ENCODE peak calls at places on chromosomes 13 and 19, in five cellular contexts. M, F, Q, G and Y are unnamed samples.

GRCh38 chr19:51107406-51108065 is 673 bp downstream of the CTU1 start:
- DNase-seq in F (no peak), M (no peak), Q (peak; percentile 60), G (peak; percentile 20), Y (no peak)

GRCh38 chr19:48539503-48540096 is 12.4 kb upstream of the SULT2B1 start:
- DNase-seq in G (peak; percentile 82), M (no peak), Q (peak; percentile 75), F (no peak), Y (no peak)

GRCh38 chr13:40928980-40929379 is 90.1 kb downstream of the ELF1 start:
- DNase-seq in F (no peak), M (no peak), Q (no peak), G (no peak), Y (no peak)

GRCh38 chr13:44191504-44192171 is 182.0 kb upstream of the SERP2 start:
- DNase-seq in M (peak; percentile 54), G (peak; percentile 70), F (no peak), Q (no peak), Y (no peak)

GRCh38 chr13:40376867-40377266 is 289.6 kb downstream of the FOXO1 start:
- DNase-seq in F (no peak), G (no peak), M (peak; percentile 34), Q (no peak), Y (no peak)

GRCh38 chr13:40668335-40668734 is 1.9 kb upstream of the FOXO1 start:
- DNase-seq in Q (peak; percentile 55), G (no peak), F (no peak), M (peak; percentile 54), Y (peak; percentile 41)

GRCh38 chr13:99331881-99332293 is 24.7 kb upstream of the GPR183 start:
- DNase-seq in G (no peak), F (no peak), Q (no peak), M (no peak), Y (no peak)

GRCh38 chr13:89880201-89880600 is 1467.3 kb upstream of the MIR17HG start:
- DNase-seq in G (no peak), F (no peak), Q (no peak), M (no peak), Y (no peak)

GRCh38 chr19:1247747-1248453 is 483 bp upstream of the MIDN start:
- DNase-seq in Q (peak; percentile 88), G (peak; percentile 70), F (peak; percentile 86), M (peak; percentile 82), Y (no peak)

GRCh38 chr19:1249298-1249989 is 1.1 kb downstream of the MIDN start:
- DNase-seq in Q (peak; percentile 97), G (peak; percentile 96), M (peak; percentile 94), F (peak; percentile 96), Y (peak; percentile 94)

GRCh38 chr19:1250374-1251232 is 2.2 kb downstream of the MIDN start:
- DNase-seq in G (peak; percentile 60), M (peak; percentile 75), Q (peak; percentile 68), F (no peak), Y (no peak)

GRCh38 chr19:1249990-1250298 is 1.6 kb downstream of the MIDN start:
- DNase-seq in M (no peak), G (no peak), F (no peak), Q (no peak), Y (no peak)

DNA sequence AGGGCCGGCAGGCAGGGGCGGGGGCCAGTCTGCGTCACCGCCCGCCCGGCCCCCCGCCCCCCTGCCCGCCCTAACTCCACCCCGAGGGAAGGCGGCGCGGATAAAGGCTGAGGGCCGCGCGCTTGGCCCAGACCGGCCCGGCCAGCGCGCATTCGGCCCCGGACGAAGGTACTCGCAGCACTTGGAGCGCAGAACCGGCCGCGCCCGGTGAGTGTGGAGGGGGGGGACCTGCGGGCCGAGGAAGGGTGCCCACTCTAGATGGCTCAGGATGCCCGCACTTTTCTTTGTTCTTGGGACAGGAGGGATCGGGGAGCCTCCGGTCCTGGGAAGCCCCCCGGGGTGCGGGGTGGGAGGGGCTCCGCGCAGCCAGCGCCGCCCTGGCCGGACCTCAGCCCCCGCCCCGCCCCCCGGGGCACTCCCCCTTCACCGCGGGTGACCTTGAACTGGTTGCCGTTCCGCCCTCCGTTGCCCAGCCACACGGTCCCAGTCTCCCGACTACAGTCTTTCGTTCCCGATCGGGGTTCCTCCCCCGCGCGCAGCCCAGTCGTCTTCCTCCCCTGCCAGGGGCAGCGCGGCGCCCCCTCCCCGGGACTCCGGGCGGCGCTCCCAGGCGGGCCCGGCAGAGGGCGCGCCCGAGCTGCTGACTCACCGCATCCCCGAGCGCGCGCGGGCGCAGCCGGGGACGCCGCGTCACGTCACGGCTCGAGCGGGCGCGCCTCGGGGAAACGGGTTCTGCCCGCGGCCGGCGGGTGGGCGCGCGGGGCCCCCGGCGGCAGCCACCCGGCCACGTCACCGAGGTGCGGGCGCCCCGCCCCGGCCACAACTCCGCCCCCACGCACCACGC is at the start of gene MIDN:
- DNase-seq in Q (peak; percentile 92), F (peak; percentile 93), G (peak; percentile 86), M (peak; percentile 87), Y (no peak)
- TF ChIP-seq POLR2A in Q (peak; percentile 97), F (peak; percentile 95), G (peak; percentile 98), M (peak; percentile 85), Y (peak; percentile 87)

GRCh38 chr19:41904118-41904870 is 21.3 kb downstream of the ARHGEF1 start:
- DNase-seq in G (no peak), Q (peak; percentile 87), M (no peak), F (no peak), Y (no peak)
- TF ChIP-seq POLR2A in G (no peak), Q (no peak), M (no peak), F (no peak), Y (no peak)

DNA sequence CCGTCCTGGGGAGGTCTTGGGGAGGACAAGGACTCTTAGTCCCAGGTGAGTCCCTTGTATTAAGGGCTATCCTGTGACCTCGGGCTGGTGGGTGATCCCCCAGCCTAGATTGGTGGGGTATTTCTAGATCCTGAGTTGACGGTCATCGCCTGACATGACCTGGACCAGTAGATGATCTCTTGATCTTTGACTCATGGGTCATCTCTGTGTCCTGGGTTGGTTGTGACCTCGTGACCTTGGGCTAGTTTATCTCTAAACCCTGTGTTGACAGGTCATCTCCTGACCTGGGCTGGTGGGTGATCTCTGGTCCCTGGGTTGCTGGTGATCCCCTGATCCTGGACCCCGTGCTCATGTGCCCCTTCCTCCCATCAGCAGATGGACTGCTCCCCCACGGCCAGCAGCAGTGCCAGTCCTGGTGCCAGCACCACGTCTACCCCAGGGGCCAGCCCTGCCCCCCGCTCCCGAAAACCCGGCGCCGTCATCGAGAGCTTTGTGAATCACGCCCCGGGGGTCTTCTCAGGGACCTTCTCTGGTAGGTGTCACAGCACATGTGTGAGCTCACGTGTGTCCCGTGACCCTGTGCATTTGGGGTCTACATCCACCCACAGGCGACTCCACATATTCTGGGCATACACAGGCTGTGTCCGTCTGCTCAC is 6.3 kb downstream of the MIDN start:
- DNase-seq in G (no peak), F (no peak), M (no peak), Q (no peak), Y (no peak)
- TF ChIP-seq POLR2A in G (no peak), F (peak; percentile 10), M (no peak), Q (no peak), Y (no peak)

GRCh38 chr19:16185123-16185924 is at the start of gene FAM32A:
- DNase-seq in F (peak; percentile 98), M (peak; percentile 99), Q (peak; percentile 98), G (peak; percentile 99), Y (peak; percentile 97)
- TF ChIP-seq POLR2A in F (peak; percentile 72), M (peak; percentile 59), Q (peak; percentile 91), G (peak; percentile 92), Y (peak; percentile 89)

DNA sequence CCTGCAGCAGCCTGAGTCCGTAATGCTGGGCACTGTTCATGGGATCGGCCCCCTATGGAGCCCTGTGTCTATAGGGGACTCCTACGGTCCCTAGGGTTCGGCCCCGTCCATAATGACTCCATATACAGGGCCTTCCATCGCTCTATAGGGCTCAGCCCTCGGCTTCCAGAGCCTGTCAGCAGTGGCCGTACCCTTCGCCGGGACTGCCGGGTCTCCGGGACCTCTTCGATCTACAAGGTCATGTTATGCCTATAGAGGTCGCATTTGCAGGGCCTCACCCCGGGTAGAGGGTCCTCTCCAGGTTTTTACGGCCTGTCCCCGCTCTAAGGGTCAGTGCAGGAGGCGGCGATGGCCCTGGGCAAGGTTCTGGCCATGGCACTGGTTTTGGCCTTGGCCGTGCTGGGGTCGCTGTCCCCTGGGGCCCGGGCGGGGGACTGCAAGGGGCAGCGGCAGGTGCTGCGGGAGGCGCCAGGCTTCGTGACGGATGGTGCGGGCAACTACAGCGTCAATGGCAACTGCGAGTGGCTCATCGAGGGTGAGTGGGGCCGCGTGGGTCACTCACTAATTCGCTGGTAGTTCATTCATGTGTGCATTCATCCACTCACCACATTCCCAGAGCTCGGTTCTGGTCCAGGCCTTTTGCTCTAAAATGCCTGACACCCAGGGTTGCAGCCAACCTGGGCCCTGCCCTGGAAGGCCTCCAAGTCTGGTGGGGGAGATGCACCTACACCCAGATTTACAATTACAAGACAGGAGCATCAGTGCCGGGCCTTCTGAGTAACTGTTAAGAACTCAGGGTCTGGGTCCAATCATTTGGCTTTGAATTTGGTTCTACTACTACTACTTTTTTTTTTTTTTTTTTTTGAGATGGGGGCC is 699 bp downstream of the MEGF8 start:
- DNase-seq in F (no peak), G (no peak), M (no peak), Q (peak; percentile 61), Y (no peak)
- TF ChIP-seq POLR2A in F (no peak), G (no peak), M (no peak), Q (no peak), Y (no peak)

GRCh38 chr19:40055832-40056504 is at the start of gene ZNF780B:
- DNase-seq in Q (peak; percentile 74), F (peak; percentile 83), G (peak; percentile 47), M (peak; percentile 24), Y (peak; percentile 46)
- TF ChIP-seq POLR2A in Q (no peak), F (no peak), G (no peak), M (no peak), Y (peak; percentile 72)

GRCh38 chr19:7606289-7606688 is 10.6 kb downstream of the CAMSAP3 start:
- DNase-seq in Q (no peak), F (no peak), M (no peak), G (no peak), Y (no peak)

GRCh38 chr19:7607212-7607873 is 11.7 kb downstream of the CAMSAP3 start:
- DNase-seq in Q (no peak), G (no peak), M (no peak), F (no peak), Y (no peak)

GRCh38 chr19:7605490-7606222 is 10.0 kb downstream of the CAMSAP3 start:
- DNase-seq in M (no peak), G (no peak), Q (no peak), F (no peak), Y (no peak)

GRCh38 chr19:7610491-7611240 is 15.0 kb downstream of the CAMSAP3 start:
- DNase-seq in M (no peak), Q (no peak), G (no peak), F (no peak), Y (no peak)

GRCh38 chr19:7607874-7608560 is 12.4 kb downstream of the CAMSAP3 start:
- DNase-seq in M (no peak), Q (no peak), F (no peak), G (no peak), Y (no peak)
- TF ChIP-seq POLR2A in M (no peak), Q (no peak), F (no peak), G (no peak), Y (no peak)

DNA sequence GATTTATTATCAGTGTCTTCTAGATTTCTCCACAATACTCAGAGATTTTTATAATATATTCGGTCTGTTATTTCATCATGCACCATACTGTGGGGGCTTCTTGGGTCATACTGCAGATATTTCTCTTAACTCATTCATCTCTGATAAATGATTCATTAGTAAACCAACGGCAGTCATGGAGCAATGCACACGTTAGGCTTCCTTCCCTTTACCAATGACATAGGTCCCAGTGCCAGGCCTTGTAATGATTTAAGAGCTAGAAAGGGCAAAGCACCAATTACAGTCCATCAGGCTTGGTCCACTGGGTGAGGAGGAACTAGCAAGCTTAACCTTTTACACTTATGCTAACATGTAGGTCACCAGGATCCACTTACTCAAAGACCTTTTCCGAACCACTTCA is 53.6 kb downstream of the FAM216B start:
- DNase-seq in Q (no peak), F (no peak), G (no peak), M (no peak), Y (no peak)
- TF ChIP-seq POLR2A in Q (no peak), F (no peak), G (no peak), M (no peak), Y (no peak)

GRCh38 chr19:37931941-37932655 is 25.1 kb downstream of the SIPA1L3 start:
- DNase-seq in Q (peak; percentile 90), M (no peak), F (peak; percentile 82), G (peak; percentile 78), Y (peak; percentile 35)
- TF ChIP-seq POLR2A in Q (peak; percentile 45), M (no peak), F (peak; percentile 60), G (no peak), Y (no peak)